ENCODE peak calls at places on chromosomes 11 and 22, in seven cellular contexts. B is AG04450, H is bronchial epithelial cell, F is fibroblast of pulmonary artery, L is fibroblast of the aortic adventitia, I is K562, K is uterus. Y is an unnamed sample.

GRCh38 chr11:65912840-65913239 is 6.0 kb downstream of the C11orf68 start:
- DNase-seq in B (no peak), H (peak), F (peak), L (peak), I (no peak), K (no peak), Y (no peak)

GRCh38 chr11:94925422-94926270 is 47.7 kb downstream of the CWC15 start:
- DNase-seq in B (no peak), H (no peak), F (no peak), L (no peak), I (no peak), K (no peak), Y (no peak)

GRCh38 chr11:111715142-111715816 is 50.9 kb downstream of the PPP2R1B start:
- DNase-seq in B (no peak), H (no peak), F (no peak), L (no peak), I (no peak), K (no peak), Y (no peak)

GRCh38 chr11:62539238-62539925 is 7.2 kb downstream of the AHNAK start:
- DNase-seq in B (peak), H (peak), F (peak), L (peak), I (no peak), K (peak), Y (peak)

GRCh38 chr22:36454916-36455570 is 26.4 kb downstream of the TXN2 start:
- DNase-seq in B (peak), H (peak), F (peak), L (peak), I (peak), K (peak), Y (peak)

GRCh38 chr11:66467034-66467659 is 442 bp downstream of the PELI3 start:
- DNase-seq in B (no peak), H (peak), F (peak), L (peak), I (peak), K (no peak), Y (peak)

GRCh38 chr11:103013426-103013825 is 57.9 kb upstream of the MMP13 start:
- DNase-seq in B (no peak), H (no peak), F (peak), L (no peak), I (no peak), K (no peak), Y (no peak)

GRCh38 chr22:49149721-49150608 is 677.7 kb downstream of the BRD1 start:
- DNase-seq in B (no peak), H (no peak), F (no peak), L (no peak), I (no peak), K (no peak), Y (no peak)

GRCh38 chr11:45161252-45162063 is 15.0 kb downstream of the PRDM11 start:
- DNase-seq in B (no peak), H (no peak), F (no peak), L (no peak), I (no peak), K (peak), Y (peak)

GRCh38 chr11:77065878-77066228 is 918 bp upstream of the CAPN5 start:
- DNase-seq in B (no peak), H (peak), F (peak), L (peak), I (no peak), K (peak), Y (peak)

GRCh38 chr11:110992481-110992880 is 253.0 kb upstream of the POU2AF2 start:
- DNase-seq in B (no peak), H (no peak), F (no peak), L (no peak), I (no peak), K (no peak), Y (no peak)

GRCh38 chr22:44395116-44396005 is 82.6 kb upstream of the SHISAL1 start:
- DNase-seq in B (no peak), H (peak), F (no peak), L (no peak), I (no peak), K (peak), Y (no peak)

GRCh38 chr11:72598901-72599300 is 75.3 kb downstream of the PDE2A start:
- DNase-seq in B (no peak), H (no peak), F (peak), L (peak), I (peak), K (peak), Y (peak)

GRCh38 chr11:101354801-101355200 is 225.2 kb upstream of the PGR start:
- DNase-seq in B (no peak), H (no peak), F (no peak), L (no peak), I (no peak), K (no peak), Y (no peak)

GRCh38 chr11:64998141-64998540 is 1.4 kb upstream of the BATF2 start:
- DNase-seq in B (no peak), H (no peak), F (no peak), L (no peak), I (peak), K (no peak), Y (no peak)

GRCh38 chr11:33721291-33721840 is 14.9 kb downstream of the CD59 start:
- DNase-seq in B (no peak), H (no peak), F (peak), L (no peak), I (no peak), K (no peak), Y (no peak)

GRCh38 chr22:37999640-38000272 is 15.4 kb upstream of the SOX10 start:
- DNase-seq in B (no peak), H (peak), F (peak), L (peak), I (peak), K (no peak), Y (no peak)

GRCh38 chr11:132734217-132734616 is 798.1 kb downstream of the OPCML start:
- DNase-seq in B (peak), H (peak), F (peak), L (no peak), I (no peak), K (no peak), Y (no peak)

GRCh38 chr11:17767914-17768313 is 33.3 kb downstream of the KCNC1 start:
- DNase-seq in B (no peak), H (no peak), F (no peak), L (no peak), I (no peak), K (no peak), Y (no peak)

GRCh38 chr11:123582992-123583504 is 71.4 kb downstream of the SCN3B start:
- DNase-seq in B (no peak), H (no peak), F (no peak), L (no peak), I (no peak), K (no peak), Y (no peak)

GRCh38 chr11:471468-472145 is 21.5 kb downstream of the PTDSS2 start:
- DNase-seq in B (no peak), H (no peak), F (no peak), L (no peak), I (no peak), K (no peak), Y (no peak)

GRCh38 chr22:19975707-19976035 is 34.1 kb upstream of the TXNRD2 start:
- DNase-seq in B (no peak), H (no peak), F (no peak), L (no peak), I (no peak), K (no peak), Y (no peak)

GRCh38 chr11:131025020-131025419 is 108.7 kb upstream of the SNX19 start:
- DNase-seq in B (peak), H (peak), F (peak), L (peak), I (peak), K (no peak), Y (peak)

GRCh38 chr22:45977003-45977395 is at the start of gene WNT7B:
- DNase-seq in B (no peak), H (peak), F (no peak), L (no peak), I (peak), K (no peak), Y (peak)

GRCh38 chr22:28019881-28020861 is 101.1 kb upstream of the PITPNB start:
- DNase-seq in B (no peak), H (peak), F (peak), L (peak), I (peak), K (peak), Y (peak)

GRCh38 chr22:36540867-36541642 is 12.1 kb upstream of the EIF3D start:
- DNase-seq in B (no peak), H (peak), F (no peak), L (no peak), I (no peak), K (no peak), Y (no peak)

GRCh38 chr11:64518928-64519327 is 72.1 kb upstream of the SLC22A12 start:
- DNase-seq in B (no peak), H (no peak), F (no peak), L (no peak), I (no peak), K (no peak), Y (no peak)

GRCh38 chr11:6233984-6234313 is 487 bp downstream of the FHIP1B start:
- DNase-seq in B (no peak), H (no peak), F (no peak), L (no peak), I (peak), K (no peak), Y (peak)

GRCh38 chr11:6237271-6237670 is 1.6 kb upstream of the CNGA4 start:
- DNase-seq in B (no peak), H (no peak), F (no peak), L (no peak), I (no peak), K (no peak), Y (no peak)

GRCh38 chr11:6229911-6230310 is 4.5 kb downstream of the FHIP1B start:
- DNase-seq in B (no peak), H (no peak), F (no peak), L (no peak), I (no peak), K (no peak), Y (no peak)

GRCh38 chr11:6234314-6235031 is at the start of gene FHIP1B:
- DNase-seq in B (peak), H (peak), F (peak), L (peak), I (peak), K (peak), Y (peak)

DNA sequence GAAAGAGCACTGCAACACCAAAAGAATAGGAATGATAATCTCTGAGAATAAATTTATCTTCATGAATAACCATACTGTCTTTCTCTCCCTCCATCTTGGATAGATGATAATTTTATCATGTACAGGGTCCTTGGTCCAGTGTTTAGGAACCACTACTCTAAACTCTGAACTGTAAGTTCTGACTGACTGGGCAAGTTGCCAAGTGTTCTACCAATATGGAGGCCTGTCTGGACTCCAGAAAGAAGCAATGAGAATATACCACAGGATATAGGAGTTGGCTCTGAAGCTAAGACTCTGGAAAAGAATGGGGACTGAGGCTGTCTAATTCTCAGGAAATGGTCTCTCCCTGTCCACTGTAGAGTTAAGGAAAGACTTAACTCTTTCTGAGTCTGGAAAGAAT is 1.5 kb downstream of the FHIP1B start:
- DNase-seq in B (no peak), H (no peak), F (no peak), L (no peak), I (peak), K (no peak), Y (no peak)
- H3K4me3 ChIP-seq in B (no peak), H (no peak), F (no peak), L (peak), I (no peak), K (no peak), Y (peak)

DNA sequence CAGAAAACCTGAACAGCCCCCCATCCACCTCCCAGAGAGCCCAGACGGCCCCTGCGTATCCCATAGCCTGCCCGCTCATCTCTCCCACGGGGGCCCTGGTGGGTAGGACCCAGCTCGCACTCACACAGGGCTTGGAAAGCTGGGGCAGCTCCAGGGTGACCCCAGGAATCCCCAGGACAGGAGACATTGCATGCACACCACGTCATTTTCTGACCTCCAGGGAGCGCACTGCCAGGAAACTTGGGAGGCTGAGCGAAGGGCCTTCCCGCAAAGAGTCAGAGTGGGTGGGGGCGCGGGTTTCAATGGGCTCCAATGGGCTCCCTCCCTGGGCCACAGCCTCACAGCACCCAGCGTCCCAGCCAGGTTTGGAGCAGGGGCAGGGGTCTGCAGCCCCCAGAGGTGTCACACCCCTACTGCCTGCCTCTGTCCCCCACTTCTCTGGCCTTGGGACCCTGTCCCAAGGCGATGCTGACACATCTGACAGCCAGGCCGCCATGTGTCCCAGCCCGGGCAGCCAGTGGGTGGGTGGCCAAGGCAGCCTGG is 8.2 kb upstream of the SYT8 start:
- DNase-seq in B (no peak), H (peak), F (peak), L (peak), I (peak), K (no peak), Y (no peak)
- TF ChIP-seq CTCF in B (peak), H (peak), F (peak), L (no peak), I (peak), K (no peak), Y (peak)

DNA sequence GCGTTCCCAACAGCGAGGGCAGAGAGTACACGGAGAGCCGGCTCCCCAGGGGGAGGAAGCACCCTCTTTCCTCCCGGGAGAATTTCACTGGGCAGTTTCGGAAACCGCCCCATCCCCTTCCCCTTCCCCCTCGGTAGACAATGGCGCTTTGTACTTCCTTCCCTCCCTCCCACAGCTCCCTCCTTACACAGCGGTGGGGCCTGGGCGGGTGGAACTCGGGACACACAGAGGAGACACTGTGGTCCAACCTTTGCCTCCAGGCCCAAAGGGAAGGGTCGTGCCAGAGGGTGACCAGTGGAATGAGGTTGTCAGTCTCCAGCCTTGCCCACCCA is 4.3 kb downstream of the SMTN start:
- DNase-seq in B (no peak), H (no peak), F (peak), L (no peak), I (no peak), K (no peak), Y (peak)
- H3K4me3 ChIP-seq in B (peak), H (peak), F (peak), L (peak), I (peak), K (peak), Y (peak)

GRCh38 chr11:86948733-86949132 is 6.5 kb downstream of the FZD4 start:
- DNase-seq in B (no peak), H (no peak), F (no peak), L (no peak), I (no peak), K (no peak), Y (no peak)
- TF ChIP-seq CTCF in B (no peak), H (no peak), F (no peak), L (no peak), I (no peak), K (no peak), Y (no peak)

GRCh38 chr11:126061707-126062678 is 673 bp downstream of the CDON start:
- DNase-seq in B (no peak), H (peak), F (peak), L (peak), I (peak), K (peak), Y (peak)
- H3K4me3 ChIP-seq in B (peak), H (peak), F (peak), L (peak), I (peak), K (peak), Y (peak)

DNA sequence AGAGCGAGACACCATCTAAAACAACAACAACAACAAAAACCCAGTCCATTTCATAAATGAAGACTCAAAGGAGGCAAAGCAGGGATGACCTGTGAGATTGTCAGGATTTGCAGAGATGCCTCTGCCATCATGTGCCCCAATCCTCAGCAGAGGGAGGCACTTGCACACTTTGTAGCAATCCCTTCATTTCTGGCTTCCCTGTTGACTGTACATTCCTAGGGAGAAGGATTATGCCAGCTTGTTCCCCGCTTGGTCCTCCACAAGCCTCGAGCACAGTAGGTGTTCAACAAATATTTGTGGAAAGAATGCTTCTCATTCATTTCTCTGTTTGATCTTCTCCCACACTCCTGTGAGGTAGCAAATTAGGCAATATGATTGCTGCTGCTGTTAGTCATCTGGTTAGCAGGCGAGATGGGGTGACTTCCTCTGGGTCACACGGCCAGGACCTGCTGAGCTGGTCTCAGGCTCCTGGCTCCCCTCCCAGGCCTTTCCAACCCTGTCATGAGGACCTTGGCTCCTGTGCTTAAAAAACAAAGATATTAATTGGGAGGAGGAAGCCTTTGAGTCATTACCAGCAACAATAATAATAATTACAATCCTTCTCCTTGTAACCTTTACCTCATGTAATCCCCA is 34.1 kb downstream of the LIF start:
- DNase-seq in B (peak), H (peak), F (peak), L (peak), I (peak), K (peak), Y (no peak)
- TF ChIP-seq CTCF in B (peak), H (no peak), F (no peak), L (no peak), I (no peak), K (no peak), Y (no peak)

Y was measured in neural progenitor cell.